ENCODE peak calls at places on chromosomes 16 and 17, in four cellular contexts. One of them, this sample, is unnamed.

GRCh38 chr17:31327534-31328526 is 6.4 kb upstream of the EVI2A start:
- DNase-seq in HepG2: peak; percentile 52
- DNase-seq in K562: no peak
- DNase-seq in A549: peak; percentile 35
- DNase-seq in this sample: no peak

GRCh38 chr17:36812762-36813161 is 124.5 kb upstream of the LHX1 start:
- DNase-seq in K562: no peak
- DNase-seq in HepG2: no peak
- DNase-seq in A549: no peak
- DNase-seq in this sample: no peak

GRCh38 chr16:72246423-72246822 is 74.5 kb upstream of the PMFBP1 start:
- DNase-seq in A549: no peak
- DNase-seq in K562: no peak
- DNase-seq in HepG2: no peak
- DNase-seq in this sample: no peak

GRCh38 chr16:66604376-66605176 is at the start of gene CMTM3:
- DNase-seq in K562: peak; percentile 97
- DNase-seq in HepG2: peak; percentile 54
- DNase-seq in A549: peak; percentile 70
- DNase-seq in this sample: peak; percentile 92

GRCh38 chr17:60627113-60627512 is 27.1 kb downstream of the PPM1D start:
- DNase-seq in A549: no peak
- DNase-seq in HepG2: peak; percentile 37
- DNase-seq in K562: no peak
- DNase-seq in this sample: peak; percentile 7

GRCh38 chr17:33464669-33465275 is 171.7 kb upstream of the ASIC2 start:
- DNase-seq in A549: no peak
- DNase-seq in K562: no peak
- DNase-seq in HepG2: no peak
- DNase-seq in this sample: no peak

GRCh38 chr17:3558603-3559269 is 1.1 kb upstream of the TRPV3 start:
- DNase-seq in K562: no peak
- DNase-seq in HepG2: no peak
- DNase-seq in A549: no peak
- DNase-seq in this sample: no peak

GRCh38 chr17:76370261-76370993 is 14.0 kb upstream of the SPHK1 start:
- DNase-seq in K562: peak; percentile 58
- DNase-seq in A549: peak; percentile 62
- DNase-seq in HepG2: no peak
- DNase-seq in this sample: no peak

GRCh38 chr17:31798205-31798724 is 60.8 kb downstream of the COPRS start:
- DNase-seq in A549: no peak
- DNase-seq in K562: no peak
- DNase-seq in HepG2: peak; percentile 77
- DNase-seq in this sample: no peak

GRCh38 chr16:8026450-8026849 is 563.9 kb downstream of the TMEM114 start:
- DNase-seq in HepG2: no peak
- DNase-seq in A549: no peak
- DNase-seq in K562: peak; percentile 24
- DNase-seq in this sample: peak; percentile 69

GRCh38 chr17:1108560-1108809 is 71.3 kb downstream of the ABR start:
- DNase-seq in HepG2: no peak
- DNase-seq in A549: no peak
- DNase-seq in K562: no peak
- DNase-seq in this sample: no peak

GRCh38 chr17:78132086-78132676 is 1.6 kb downstream of the TMC8 start:
- DNase-seq in HepG2: no peak
- DNase-seq in K562: no peak
- DNase-seq in A549: no peak
- DNase-seq in this sample: peak; percentile 69

GRCh38 chr17:35448214-35448898 is at the start of gene SLFN13:
- DNase-seq in HepG2: no peak
- DNase-seq in K562: peak; percentile 51
- DNase-seq in A549: peak; percentile 88
- DNase-seq in this sample: peak; percentile 73
- TF ChIP-seq POLR2A in HepG2: no peak
- TF ChIP-seq POLR2A in K562: no peak
- TF ChIP-seq POLR2A in A549: peak; percentile 16
- TF ChIP-seq POLR2A in this sample: peak; percentile 85

GRCh38 chr16:79509221-79509631 is 91.3 kb downstream of the MAF start:
- DNase-seq in HepG2: no peak
- DNase-seq in K562: no peak
- DNase-seq in A549: no peak
- DNase-seq in this sample: no peak
- TF ChIP-seq RNF2 in HepG2: no peak
- TF ChIP-seq RNF2 in K562: no peak
- TF ChIP-seq RNF2 in A549: no peak
- TF ChIP-seq RNF2 in this sample: no peak

DNA sequence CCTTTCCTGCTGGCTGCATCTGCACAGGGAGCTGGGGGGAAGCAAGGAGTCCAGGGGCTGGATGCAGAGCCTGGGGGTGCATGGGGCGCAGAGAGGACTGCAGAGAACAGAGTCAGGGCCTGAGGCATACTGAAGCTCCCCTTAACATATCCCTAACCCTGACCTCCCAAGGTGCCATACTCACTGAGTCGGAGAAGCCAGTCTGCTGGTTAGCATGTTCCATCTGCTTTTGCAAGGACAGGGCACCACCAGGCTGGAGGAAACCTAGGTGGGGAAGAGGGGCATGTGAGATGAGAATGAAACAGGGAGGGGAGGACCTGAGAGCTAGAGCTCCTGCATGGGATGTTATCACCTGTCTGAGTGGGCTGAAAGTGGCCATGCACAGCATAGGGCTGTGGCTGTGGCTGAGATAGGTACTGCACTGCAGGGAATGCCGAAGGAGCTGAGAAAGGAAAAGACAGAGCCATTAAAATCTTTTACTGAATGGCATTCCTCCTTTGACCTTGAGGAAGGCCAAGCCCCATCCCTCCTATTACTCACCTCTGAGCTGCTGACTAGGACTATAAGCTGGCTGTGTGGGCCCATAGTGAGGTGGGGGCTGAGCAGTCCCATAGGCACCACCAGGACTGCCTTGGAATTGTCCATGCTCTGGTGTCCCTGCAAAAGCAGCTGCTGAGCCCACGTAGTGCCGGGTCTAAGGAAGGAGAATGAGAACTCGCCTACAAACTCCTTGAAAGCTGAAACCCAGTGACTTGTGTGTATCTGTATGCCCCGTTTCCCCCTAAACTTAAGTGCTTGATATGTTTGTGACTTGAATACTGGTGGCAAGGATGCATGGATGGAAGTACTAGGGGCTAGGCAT is 1.9 kb downstream of the GPS2 start:
- DNase-seq in K562: no peak
- DNase-seq in HepG2: peak; percentile 45
- DNase-seq in A549: peak; percentile 54
- DNase-seq in this sample: peak; percentile 52
- TF ChIP-seq POLR2A in K562: peak; percentile 81
- TF ChIP-seq POLR2A in HepG2: peak; percentile 70
- TF ChIP-seq POLR2A in A549: no peak
- TF ChIP-seq POLR2A in this sample: peak; percentile 66

GRCh38 chr16:81997738-81998137 is 13.5 kb downstream of the SDR42E1 start:
- DNase-seq in A549: peak; percentile 60
- DNase-seq in K562: no peak
- DNase-seq in HepG2: peak; percentile 64
- DNase-seq in this sample: no peak
- TF ChIP-seq RNF2 in A549: no peak
- TF ChIP-seq RNF2 in K562: no peak
- TF ChIP-seq RNF2 in HepG2: no peak
- TF ChIP-seq RNF2 in this sample: no peak